ENCODE peak calls at places on chromosomes 4 and X, in seven cellular contexts. K is IMR-90, O is H9, X is trophoblast cell, H is neuronal stem cell, J is H1, I is mesendoderm. D is an unnamed sample. For H3K79me1, the result is how much of the 10 kb centered on the place peaks cover.

GRCh38 chrX:24259544-24260240 is 54.2 kb downstream of the SUPT20HL2 start:
- DNase-seq in K (peak), O (peak), X (peak), H (no peak), J (no peak), I (peak), D (peak)

GRCh38 chr4:107212565-107212964 is 176.5 kb upstream of the DKK2 start:
- DNase-seq in K (no peak), O (no peak), X (no peak), H (no peak), J (no peak), I (no peak), D (no peak)

GRCh38 chr4:99679204-99679603 is 21.6 kb upstream of the C4orf54 start:
- DNase-seq in K (no peak), O (no peak), X (no peak), H (no peak), J (no peak), I (no peak), D (no peak)

GRCh38 chr4:174152717-174153466 is 130.6 kb downstream of the FBXO8 start:
- DNase-seq in K (no peak), O (peak), X (no peak), H (peak), J (no peak), I (peak), D (peak)

GRCh38 chr4:95510145-95510544 is 38.6 kb downstream of the UNC5C start:
- DNase-seq in K (peak), O (no peak), X (peak), H (no peak), J (no peak), I (no peak), D (peak)

GRCh38 chr4:27084685-27085356 is 224.2 kb downstream of the STIM2 start:
- DNase-seq in K (peak), O (peak), X (peak), H (peak), J (no peak), I (peak), D (peak)

GRCh38 chr4:94428884-94429283 is 22.9 kb upstream of the PDLIM5 start:
- DNase-seq in K (no peak), O (no peak), X (peak), H (no peak), J (no peak), I (no peak), D (no peak)

GRCh38 chr4:101306764-101307615 is 40.3 kb downstream of the PPP3CA start:
- DNase-seq in K (no peak), O (no peak), X (peak), H (no peak), J (no peak), I (no peak), D (no peak)

GRCh38 chr4:120724656-120725055 is 197.9 kb downstream of the PRDM5 start:
- DNase-seq in K (no peak), O (no peak), X (no peak), H (no peak), J (no peak), I (no peak), D (no peak)

GRCh38 chr4:33381806-33382205 is 2661.6 kb downstream of the PCDH7 start:
- DNase-seq in K (no peak), O (no peak), X (no peak), H (no peak), J (no peak), I (no peak), D (no peak)

GRCh38 chrX:32010157-32010656 is 938.4 kb upstream of the FTHL17 start:
- DNase-seq in K (no peak), O (no peak), X (no peak), H (no peak), J (no peak), I (no peak), D (no peak)

GRCh38 chr4:182766851-182767250 is 150.3 kb downstream of the DCTD start:
- DNase-seq in K (no peak), O (no peak), X (no peak), H (no peak), J (no peak), I (no peak), D (no peak)

GRCh38 chr4:182775075-182775474 is 142.1 kb downstream of the DCTD start:
- DNase-seq in K (no peak), O (no peak), X (no peak), H (no peak), J (no peak), I (no peak), D (no peak)

GRCh38 chr4:182770259-182770968 is 146.8 kb downstream of the DCTD start:
- DNase-seq in K (no peak), O (peak), X (no peak), H (no peak), J (no peak), I (no peak), D (no peak)

GRCh38 chr4:182768821-182769220 is 148.4 kb downstream of the DCTD start:
- DNase-seq in K (peak), O (no peak), X (no peak), H (no peak), J (no peak), I (no peak), D (no peak)

GRCh38 chr4:182770969-182771330 is 146.2 kb downstream of the DCTD start:
- DNase-seq in K (peak), O (peak), X (no peak), H (no peak), J (no peak), I (peak), D (no peak)
- H3K79me1 ChIP-seq in K (under half), O (under half), X (under half), H (under half), J (under half), I (under half), D (under half)

GRCh38 chr4:8283631-8284121 is 14.1 kb downstream of the HTRA3 start:
- DNase-seq in K (no peak), O (peak), X (peak), H (no peak), J (no peak), I (peak), D (no peak)
- H3K18ac ChIP-seq in K (no peak), O (no peak), X (no peak), H (peak), J (no peak), I (no peak), D (no peak)

GRCh38 chr4:122531514-122531913 is 75.0 kb upstream of the IL2 start:
- DNase-seq in K (no peak), O (no peak), X (no peak), H (no peak), J (no peak), I (no peak), D (no peak)
- H3K79me1 ChIP-seq in K (under half), O (under half), X (under half), H (under half), J (under half), I (under half), D (under half)

DNA sequence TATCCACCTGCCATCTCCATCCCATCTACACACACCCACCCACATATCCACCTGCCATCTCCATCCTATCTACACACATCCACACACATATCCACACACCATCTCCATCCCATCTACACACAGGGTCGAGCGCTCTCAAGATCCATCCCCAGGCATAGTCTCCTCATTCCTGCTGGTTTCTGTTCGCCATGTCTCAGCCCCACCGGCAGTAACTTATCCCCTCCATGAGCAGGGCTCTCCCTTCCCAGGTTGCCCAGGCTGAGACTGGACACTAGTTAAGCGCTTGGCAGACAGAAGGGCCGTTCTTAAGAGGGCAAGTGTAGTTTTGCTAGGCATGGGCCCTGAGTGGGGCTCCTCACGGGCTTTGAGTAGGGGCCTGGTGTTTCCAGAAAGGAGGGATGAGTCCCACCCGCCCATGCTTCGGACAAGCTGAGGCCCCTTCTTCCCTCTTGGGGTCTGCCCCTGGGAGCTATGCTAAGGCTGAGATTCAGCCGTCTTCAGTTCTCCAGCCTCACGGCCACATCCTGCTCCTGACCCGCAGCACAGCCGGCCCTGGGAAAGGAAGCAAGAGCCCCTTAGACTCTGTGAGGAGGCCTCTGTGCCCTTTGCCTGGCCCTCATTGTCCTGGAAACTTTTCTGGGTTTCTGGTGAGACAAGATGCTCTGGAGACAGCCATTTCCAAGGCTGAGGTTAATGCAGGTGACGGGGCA is 20.4 kb downstream of the TMEM271 start:
- DNase-seq in K (no peak), O (no peak), X (no peak), H (no peak), J (no peak), I (no peak), D (no peak)
- H3K18ac ChIP-seq in K (no peak), O (no peak), X (no peak), H (no peak), J (no peak), I (no peak), D (no peak)

GRCh38 chrX:38117485-38117884 is 103.2 kb downstream of the SRPX start:
- DNase-seq in K (peak), O (no peak), X (no peak), H (no peak), J (no peak), I (no peak), D (no peak)

GRCh38 chrX:38112566-38112965 is 106.2 kb downstream of the SYTL5 start:
- DNase-seq in K (no peak), O (no peak), X (no peak), H (no peak), J (no peak), I (no peak), D (peak)

GRCh38 chrX:38111196-38111595 is 104.8 kb downstream of the SYTL5 start:
- DNase-seq in K (no peak), O (no peak), X (no peak), H (no peak), J (no peak), I (no peak), D (no peak)

GRCh38 chrX:38116706-38117105 is 104.0 kb downstream of the SRPX start:
- DNase-seq in K (no peak), O (no peak), X (no peak), H (no peak), J (no peak), I (no peak), D (no peak)
- H3K79me1 ChIP-seq in K (under half), O (under half), X (under half), H (under half), J (under half), I (under half), D (under half)

D was measured in mesenchymal stem cell.